ENCODE peak calls at places on chromosomes 11 and 22, in ten cellular contexts. F is left ventricle myocardium inferior, L is Peyer's patch, D is cardiac fibroblast, T is Caco-2, S is esophagus squamous epithelium, C is stomach, K is OCI-LY7, P is coronary artery, J is tibial artery. W is an unnamed sample.

GRCh38 chr11:18698341-18699268 is at the start of gene TMEM86A:
- DNase-seq in F (peak), L (peak), D (peak), T (peak), S (peak), C (peak), K (peak), P (peak), J (peak), W (peak)

GRCh38 chr11:46198873-46199250 is 77.6 kb upstream of the PHF21A start:
- DNase-seq in F (no peak), L (no peak), D (no peak), T (no peak), S (no peak), C (no peak), K (no peak), P (no peak), J (no peak), W (no peak)

GRCh38 chr22:49633010-49633324 is 194.7 kb downstream of the BRD1 start:
- DNase-seq in F (peak), L (no peak), D (no peak), T (no peak), S (no peak), C (no peak), K (no peak), P (no peak), J (no peak), W (no peak)

GRCh38 chr11:67691149-67691548 is 16.7 kb upstream of the ALDH3B2 start:
- DNase-seq in F (no peak), L (no peak), D (peak), T (peak), S (no peak), C (no peak), K (peak), P (no peak), J (no peak), W (no peak)

GRCh38 chr22:35587447-35587870 is 29.7 kb downstream of the MB start:
- DNase-seq in F (peak), L (no peak), D (no peak), T (no peak), S (no peak), C (peak), K (no peak), P (no peak), J (peak), W (peak)

GRCh38 chr22:37716708-37717107 is 19.9 kb downstream of the TRIOBP start:
- DNase-seq in F (no peak), L (no peak), D (peak), T (no peak), S (no peak), C (no peak), K (no peak), P (no peak), J (no peak), W (no peak)

GRCh38 chr11:73237471-73238290 is 19.6 kb downstream of the P2RY2 start:
- DNase-seq in F (no peak), L (no peak), D (peak), T (peak), S (no peak), C (no peak), K (no peak), P (no peak), J (no peak), W (no peak)

GRCh38 chr11:126335463-126335760 is 20.1 kb upstream of the ST3GAL4 start:
- DNase-seq in F (no peak), L (peak), D (no peak), T (no peak), S (no peak), C (no peak), K (no peak), P (no peak), J (peak), W (no peak)

GRCh38 chr22:38305481-38306448 is 11.5 kb downstream of the CSNK1E start:
- DNase-seq in F (no peak), L (peak), D (peak), T (no peak), S (no peak), C (no peak), K (peak), P (no peak), J (no peak), W (no peak)

GRCh38 chr22:40982482-40983385 is 31.6 kb downstream of the RBX1 start:
- DNase-seq in F (no peak), L (peak), D (no peak), T (no peak), S (no peak), C (no peak), K (peak), P (no peak), J (no peak), W (no peak)

GRCh38 chr22:40215266-40215665 is 37.5 kb downstream of the TNRC6B start:
- DNase-seq in F (peak), L (no peak), D (peak), T (no peak), S (no peak), C (peak), K (peak), P (peak), J (peak), W (no peak)

GRCh38 chr22:18068381-18068988 is 9.3 kb upstream of the PEX26 start:
- DNase-seq in F (no peak), L (no peak), D (peak), T (no peak), S (no peak), C (no peak), K (no peak), P (no peak), J (no peak), W (no peak)

GRCh38 chr11:18393581-18394299 is 623 bp upstream of the LDHA start:
- DNase-seq in F (no peak), L (no peak), D (no peak), T (no peak), S (no peak), C (no peak), K (no peak), P (peak), J (peak), W (no peak)

GRCh38 chr11:69862797-69863543 is 43.8 kb upstream of the FGF3 start:
- DNase-seq in F (no peak), L (no peak), D (no peak), T (peak), S (no peak), C (no peak), K (no peak), P (peak), J (no peak), W (no peak)

GRCh38 chr11:63536669-63537292 is at the start of gene PLAAT4:
- DNase-seq in F (peak), L (peak), D (peak), T (no peak), S (no peak), C (peak), K (no peak), P (peak), J (peak), W (no peak)

GRCh38 chr22:30602049-30602448 is 4.9 kb upstream of the TCN2 start:
- DNase-seq in F (no peak), L (no peak), D (peak), T (no peak), S (no peak), C (no peak), K (peak), P (no peak), J (no peak), W (no peak)

GRCh38 chr22:22372063-22372462 is 127.5 kb downstream of the VPREB1 start:
- DNase-seq in F (no peak), L (no peak), D (no peak), T (no peak), S (no peak), C (no peak), K (no peak), P (no peak), J (no peak), W (no peak)

GRCh38 chr11:14029971-14030531 is 67.5 kb downstream of the SPON1 start:
- DNase-seq in F (peak), L (peak), D (peak), T (peak), S (no peak), C (peak), K (no peak), P (peak), J (peak), W (peak)

GRCh38 chr11:104118105-104118762 is 45.7 kb downstream of the PDGFD start:
- DNase-seq in F (no peak), L (no peak), D (no peak), T (no peak), S (no peak), C (no peak), K (peak), P (no peak), J (no peak), W (no peak)

GRCh38 chr22:50218996-50219727 is 18.4 kb downstream of the SELENOO start:
- DNase-seq in F (peak), L (peak), D (peak), T (peak), S (no peak), C (peak), K (no peak), P (no peak), J (peak), W (peak)

GRCh38 chr11:67409781-67410368 is 5.6 kb upstream of the CARNS1 start:
- DNase-seq in F (no peak), L (peak), D (no peak), T (peak), S (no peak), C (peak), K (peak), P (no peak), J (no peak), W (no peak)

GRCh38 chr11:123221074-123221473 is 26.0 kb upstream of the CLMP start:
- DNase-seq in F (no peak), L (no peak), D (no peak), T (no peak), S (no peak), C (no peak), K (no peak), P (no peak), J (no peak), W (no peak)

GRCh38 chr22:31148516-31148915 is 8.2 kb upstream of the PLA2G3 start:
- DNase-seq in F (no peak), L (no peak), D (peak), T (no peak), S (no peak), C (no peak), K (no peak), P (no peak), J (peak), W (no peak)

GRCh38 chr11:33674035-33674814 is 26.4 kb downstream of the C11orf91 start:
- DNase-seq in F (no peak), L (no peak), D (peak), T (no peak), S (no peak), C (no peak), K (no peak), P (peak), J (no peak), W (no peak)

GRCh38 chr11:65645710-65646109 is 7.8 kb downstream of the SIPA1 start:
- DNase-seq in F (no peak), L (peak), D (peak), T (no peak), S (no peak), C (no peak), K (no peak), P (no peak), J (no peak), W (no peak)

GRCh38 chr11:67630943-67631331 is 1.2 kb upstream of the NUDT8 start:
- DNase-seq in F (no peak), L (peak), D (no peak), T (no peak), S (no peak), C (no peak), K (no peak), P (no peak), J (no peak), W (no peak)

GRCh38 chr22:34993548-34993947 is 72.4 kb upstream of the ISX start:
- DNase-seq in F (no peak), L (no peak), D (no peak), T (no peak), S (no peak), C (no peak), K (no peak), P (no peak), J (no peak), W (no peak)

GRCh38 chr22:49632199-49633009 is 195.3 kb downstream of the BRD1 start:
- DNase-seq in F (peak), L (peak), D (peak), T (peak), S (no peak), C (peak), K (no peak), P (no peak), J (no peak), W (no peak)

GRCh38 chr22:44003776-44004460 is 20.2 kb upstream of the PARVB start:
- DNase-seq in F (no peak), L (no peak), D (no peak), T (no peak), S (no peak), C (no peak), K (no peak), P (no peak), J (no peak), W (no peak)
- TF ChIP-seq CTCF in F (peak), L (no peak), D (peak), T (no peak), S (no peak), C (no peak), K (no peak), P (no peak), J (no peak), W (no peak)

DNA sequence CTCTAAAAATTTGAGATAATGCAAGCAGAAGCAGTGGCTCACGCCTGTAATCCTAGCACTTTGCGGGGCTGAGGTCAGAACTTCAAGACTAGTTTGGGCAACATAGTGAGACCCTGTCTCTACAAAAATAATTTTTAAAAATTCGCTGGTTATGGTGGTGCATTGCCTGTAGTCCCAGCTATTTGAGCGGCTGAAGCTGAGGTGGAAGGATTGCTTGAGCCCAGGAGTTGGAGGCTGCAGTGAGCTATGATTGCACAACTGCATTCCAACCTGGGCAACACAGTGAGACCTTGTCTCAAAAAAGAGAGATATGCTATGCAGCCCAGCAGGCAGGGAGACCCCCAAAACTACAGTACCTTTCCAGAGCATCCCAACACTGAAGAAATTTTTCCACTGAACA is 2.3 kb downstream of the CTSC start:
- DNase-seq in F (no peak), L (no peak), D (no peak), T (no peak), S (no peak), C (no peak), K (no peak), P (no peak), J (no peak), W (no peak)
- H3K4me3 ChIP-seq in F (peak), L (peak), D (peak), T (no peak), S (no peak), C (peak), K (peak), P (peak), J (peak), W (no peak)

DNA sequence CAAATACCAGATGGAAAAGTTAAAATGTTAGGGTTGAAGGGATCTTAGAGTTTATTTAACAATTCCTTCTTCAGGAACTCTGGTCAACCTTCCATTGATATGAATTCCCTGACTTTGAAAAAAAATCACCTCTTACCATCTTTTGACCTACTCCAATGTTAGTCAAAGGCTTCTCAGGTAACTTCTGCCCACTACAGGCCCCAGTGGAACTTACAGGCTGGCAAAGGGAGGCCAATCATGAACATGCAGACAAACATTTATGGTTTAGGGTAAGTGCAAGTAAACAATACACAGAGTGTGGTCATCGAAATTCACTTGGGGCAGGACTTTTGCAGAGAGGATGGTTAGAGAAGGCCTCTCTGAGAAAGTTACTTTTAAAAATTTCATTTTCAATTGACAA is 45.1 kb downstream of the SYN3 start:
- DNase-seq in F (no peak), L (no peak), D (no peak), T (no peak), S (no peak), C (no peak), K (no peak), P (no peak), J (no peak), W (no peak)
- TF ChIP-seq CTCF in F (no peak), L (no peak), D (no peak), T (no peak), S (peak), C (no peak), K (peak), P (no peak), J (no peak), W (peak)

GRCh38 chr11:44319552-44320288 is 9.8 kb upstream of the ALX4 start:
- DNase-seq in F (no peak), L (no peak), D (no peak), T (peak), S (no peak), C (no peak), K (no peak), P (no peak), J (no peak), W (no peak)
- H3K4me3 ChIP-seq in F (peak), L (no peak), D (no peak), T (peak), S (no peak), C (no peak), K (no peak), P (no peak), J (no peak), W (no peak)

DNA sequence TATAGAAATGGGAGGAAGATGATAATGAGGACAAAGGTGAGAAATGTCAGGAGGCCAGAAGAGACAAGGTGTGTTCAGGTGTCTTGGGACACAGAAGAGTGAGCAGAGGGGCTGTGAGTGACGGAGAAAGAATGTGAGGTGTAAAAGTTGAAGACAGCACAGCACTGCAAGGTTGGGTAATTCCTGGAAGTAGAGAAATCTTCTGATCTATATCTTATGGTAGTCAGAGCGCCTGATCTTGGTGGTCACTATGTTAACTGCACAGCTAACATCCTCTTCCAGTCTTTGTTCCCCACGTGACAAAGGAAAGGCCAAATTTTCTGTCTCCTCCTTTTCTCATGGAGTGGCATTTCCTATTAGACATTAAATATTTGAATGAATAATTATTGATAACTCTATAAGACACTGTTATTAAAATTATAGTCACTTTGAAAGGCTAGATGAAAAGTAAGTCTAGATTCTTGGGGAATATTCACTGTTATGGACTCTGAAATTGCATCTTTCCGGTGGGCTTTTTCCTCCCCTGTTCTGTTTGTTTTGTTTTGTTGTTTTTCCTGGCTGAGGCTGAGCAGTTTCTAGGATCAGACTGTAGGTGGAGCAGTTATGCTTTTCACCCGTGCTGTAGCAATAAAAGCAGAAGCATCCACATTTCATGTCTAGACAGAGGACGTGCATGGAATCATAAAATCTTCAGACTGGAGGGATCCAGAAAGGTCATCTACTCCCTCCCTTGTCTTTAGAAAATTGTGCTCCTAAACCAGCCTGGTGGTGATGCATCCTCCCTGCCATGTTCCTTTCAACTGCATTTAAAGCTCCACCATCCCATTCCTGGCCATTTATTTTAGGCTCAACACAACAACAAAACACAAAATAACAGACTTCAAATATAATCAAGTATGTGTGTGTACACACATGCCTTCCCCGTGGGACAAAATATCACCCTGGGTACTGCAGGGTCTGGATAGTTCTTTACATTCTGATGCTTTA is 26.6 kb downstream of the SC5D start:
- DNase-seq in F (no peak), L (peak), D (peak), T (no peak), S (no peak), C (no peak), K (peak), P (no peak), J (no peak), W (peak)
- TF ChIP-seq CTCF in F (peak), L (peak), D (peak), T (peak), S (peak), C (peak), K (peak), P (peak), J (peak), W (peak)

GRCh38 chr11:9760180-9760550 is 96.3 kb downstream of the SWAP70 start:
- DNase-seq in F (peak), L (peak), D (peak), T (no peak), S (no peak), C (peak), K (no peak), P (peak), J (peak), W (no peak)

GRCh38 chr11:9758676-9759518 is 95.0 kb downstream of the SWAP70 start:
- DNase-seq in F (peak), L (peak), D (peak), T (peak), S (no peak), C (peak), K (peak), P (no peak), J (peak), W (no peak)

GRCh38 chr11:9761441-9761945 is 97.6 kb downstream of the SWAP70 start:
- DNase-seq in F (no peak), L (no peak), D (no peak), T (no peak), S (no peak), C (no peak), K (no peak), P (no peak), J (no peak), W (no peak)

GRCh38 chr11:9757809-9758675 is 94.2 kb downstream of the SWAP70 start:
- DNase-seq in F (peak), L (peak), D (peak), T (peak), S (peak), C (peak), K (peak), P (peak), J (peak), W (no peak)

GRCh38 chr11:9759519-9760179 is 95.8 kb downstream of the SWAP70 start:
- DNase-seq in F (peak), L (peak), D (peak), T (peak), S (peak), C (peak), K (peak), P (peak), J (peak), W (peak)
- H3K4me3 ChIP-seq in F (peak), L (no peak), D (peak), T (peak), S (no peak), C (peak), K (peak), P (peak), J (peak), W (no peak)